ENCODE peak calls at places on chromosomes 4 and X, in six cellular contexts. J, Q, Z, H, D and K are unnamed samples.

GRCh38 chr4:157172011-157172410 is 48.5 kb upstream of the GRIA2 start:
- DNase-seq in J (no peak), Q (peak), Z (no peak), H (no peak), D (no peak), K (no peak)

GRCh38 chr4:78129383-78130108 is 72.4 kb downstream of the FRAS1 start:
- DNase-seq in J (no peak), Q (no peak), Z (no peak), H (no peak), D (no peak), K (no peak)

GRCh38 chr4:39062499-39062898 is 467 bp downstream of the KLHL5 start:
- DNase-seq in J (no peak), Q (no peak), Z (no peak), H (no peak), D (no peak), K (no peak)

GRCh38 chr4:3871881-3872833 is 106.0 kb downstream of the ADRA2C start:
- DNase-seq in J (peak), Q (no peak), Z (peak), H (no peak), D (no peak), K (no peak)

GRCh38 chr4:111267786-111268185 is 644.9 kb upstream of the PITX2 start:
- DNase-seq in J (no peak), Q (no peak), Z (no peak), H (no peak), D (no peak), K (no peak)

GRCh38 chr4:156779774-156780173 is 191.8 kb downstream of the PDGFC start:
- DNase-seq in J (no peak), Q (peak), Z (no peak), H (peak), D (no peak), K (no peak)

GRCh38 chrX:154409222-154409871 is at the start of gene DNASE1L1:
- DNase-seq in J (peak), Q (peak), Z (peak), H (peak), D (peak), K (no peak)

GRCh38 chr4:6440506-6441201 is 31.8 kb downstream of the PPP2R2C start:
- DNase-seq in J (no peak), Q (no peak), Z (no peak), H (no peak), D (no peak), K (no peak)

GRCh38 chrX:150700107-150700506 is 6.9 kb downstream of the MTMR1 start:
- DNase-seq in J (no peak), Q (no peak), Z (no peak), H (no peak), D (no peak), K (no peak)

GRCh38 chr4:100190643-100191600 is 654 bp upstream of the DDIT4L start:
- DNase-seq in J (peak), Q (peak), Z (peak), H (peak), D (no peak), K (no peak)

GRCh38 chrX:460116-460515 is 73.4 kb upstream of the PPP2R3B start:
- DNase-seq in J (no peak), Q (no peak), Z (no peak), H (no peak), D (no peak), K (no peak)
- H3K9ac ChIP-seq in J (no peak), Q (no peak), Z (no peak), H (no peak), D (no peak), K (no peak)

DNA sequence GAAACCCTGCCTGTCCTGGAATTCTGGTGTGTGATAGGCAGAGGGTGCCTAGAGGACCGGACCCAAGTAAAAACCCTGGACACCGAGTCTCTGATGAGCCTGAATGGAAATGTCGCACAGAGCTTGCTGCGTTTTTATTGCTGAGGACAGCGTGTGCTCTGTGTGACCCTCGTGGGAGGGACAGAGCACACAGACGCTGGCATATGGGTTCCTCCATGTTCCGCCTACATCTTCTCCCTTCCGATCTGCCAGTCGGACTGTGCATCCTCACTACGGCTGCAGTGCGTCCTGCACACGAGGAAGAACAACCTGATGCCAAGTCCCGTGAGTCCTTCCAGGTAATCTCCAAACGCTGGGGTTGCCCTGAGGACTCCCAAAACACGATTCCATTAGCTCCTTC is 68.3 kb downstream of the AFAP1 start:
- DNase-seq in J (no peak), Q (no peak), Z (no peak), H (no peak), D (no peak), K (no peak)
- H3K9ac ChIP-seq in J (no peak), Q (no peak), Z (no peak), H (no peak), D (no peak), K (no peak)

GRCh38 chrX:48726596-48726995 is 30.1 kb downstream of the SUV39H1 start:
- DNase-seq in J (no peak), Q (no peak), Z (no peak), H (no peak), D (no peak), K (no peak)

GRCh38 chrX:48728653-48729052 is 32.1 kb downstream of the SUV39H1 start:
- DNase-seq in J (no peak), Q (no peak), Z (no peak), H (no peak), D (no peak), K (no peak)
- H3K9ac ChIP-seq in J (no peak), Q (no peak), Z (no peak), H (no peak), D (no peak), K (no peak)

DNA sequence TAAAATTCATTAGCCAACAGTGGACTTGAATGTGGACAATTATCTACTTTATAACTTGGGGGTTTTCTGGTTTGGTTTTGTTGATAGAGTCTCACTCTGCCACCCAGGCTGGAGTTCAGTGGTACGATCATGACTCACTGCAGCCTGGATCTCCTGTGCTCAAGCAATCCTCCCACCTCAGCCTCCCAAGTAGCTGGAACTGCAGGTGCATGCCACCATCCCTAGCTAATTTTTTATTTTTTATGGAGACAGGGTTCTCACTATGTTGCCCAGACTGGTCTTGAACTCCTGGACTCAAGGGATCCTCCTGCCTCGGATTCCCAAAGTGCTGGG is 12.4 kb upstream of the ELF2 start:
- DNase-seq in J (no peak), Q (no peak), Z (no peak), H (no peak), D (no peak), K (no peak)
- H3K9ac ChIP-seq in J (no peak), Q (no peak), Z (no peak), H (no peak), D (no peak), K (no peak)

DNA sequence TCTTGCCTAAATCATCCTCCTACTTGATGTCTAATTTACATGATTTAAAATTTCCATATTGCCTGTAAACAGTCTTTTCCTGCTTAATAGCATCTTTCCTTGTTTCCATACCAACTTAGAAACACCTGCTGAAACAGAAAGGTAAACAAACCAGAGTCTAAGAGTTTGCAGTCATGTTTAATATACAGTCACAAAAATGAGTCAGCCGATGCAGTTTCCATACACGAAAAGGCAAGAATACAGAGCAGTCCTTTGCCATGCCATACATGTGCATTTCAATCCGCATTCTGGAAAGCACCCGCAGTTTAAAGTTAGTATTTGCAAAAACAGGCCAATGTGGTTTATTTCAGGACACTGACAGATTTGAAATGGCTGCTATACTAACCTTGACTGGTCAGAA is 32.1 kb downstream of the ASB5 start:
- DNase-seq in J (no peak), Q (peak), Z (no peak), H (peak), D (no peak), K (no peak)
- H3K9ac ChIP-seq in J (no peak), Q (no peak), Z (no peak), H (no peak), D (no peak), K (no peak)

DNA sequence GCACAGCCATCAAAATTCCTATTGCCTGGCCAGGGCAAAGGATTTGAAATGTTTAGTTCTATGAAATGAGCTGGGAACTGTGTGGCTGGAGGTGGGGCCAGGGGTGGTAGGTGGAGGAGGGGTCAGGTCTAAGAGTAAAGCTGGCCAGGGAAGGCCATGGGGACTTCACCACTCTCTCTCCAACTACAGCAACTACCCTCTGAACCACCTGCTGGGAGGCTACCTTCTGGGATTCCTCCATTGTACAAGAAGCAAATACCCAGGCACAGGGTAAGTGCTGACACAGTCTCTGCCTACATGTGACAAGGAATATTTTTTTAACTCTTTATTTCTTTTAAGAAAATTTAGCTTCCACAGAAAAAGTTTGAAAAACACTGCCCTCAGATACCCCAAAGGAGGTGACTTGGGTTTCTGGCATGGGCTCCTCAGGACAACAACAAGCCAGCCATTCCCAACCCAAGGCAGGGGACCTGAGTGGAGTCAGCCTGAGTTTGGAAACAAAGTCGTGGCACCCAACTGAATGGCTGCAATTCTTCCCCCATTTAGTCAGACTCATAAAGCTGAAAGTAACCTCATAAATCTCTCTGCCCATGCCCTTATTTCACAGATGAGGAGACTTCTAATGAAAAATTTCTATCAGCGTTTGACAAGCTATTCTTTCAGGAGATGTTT is 593.8 kb upstream of the DIPK2B start:
- DNase-seq in J (no peak), Q (no peak), Z (no peak), H (no peak), D (no peak), K (no peak)
- H3K9ac ChIP-seq in J (no peak), Q (no peak), Z (no peak), H (no peak), D (no peak), K (no peak)